ENCODE peak calls at places on chromosomes 4 and X, in six cellular contexts. One of them, this sample, is unnamed.

GRCh38 chr4:174284181-174284886 is 623 bp downstream of the CEP44 start:
- DNase-seq in mesenchymal stem cell: peak; percentile 91
- DNase-seq in IMR-90: peak; percentile 71
- DNase-seq in neuronal stem cell: no peak
- DNase-seq in trophoblast cell: peak; percentile 58
- DNase-seq in H9: no peak
- DNase-seq in this sample: no peak

GRCh38 chr4:42152507-42153504 is at the start of gene BEND4:
- DNase-seq in mesenchymal stem cell: no peak
- DNase-seq in IMR-90: no peak
- DNase-seq in neuronal stem cell: no peak
- DNase-seq in trophoblast cell: no peak
- DNase-seq in H9: peak; percentile 37
- DNase-seq in this sample: no peak

GRCh38 chr4:518569-519083 is 19.6 kb downstream of the PIGG start:
- DNase-seq in IMR-90: no peak
- DNase-seq in mesenchymal stem cell: no peak
- DNase-seq in neuronal stem cell: no peak
- DNase-seq in trophoblast cell: no peak
- DNase-seq in H9: no peak
- DNase-seq in this sample: peak; percentile 56

GRCh38 chr4:118124977-118125376 is 90.7 kb downstream of the NDST3 start:
- DNase-seq in IMR-90: peak; percentile 15
- DNase-seq in neuronal stem cell: no peak
- DNase-seq in H9: no peak
- DNase-seq in trophoblast cell: no peak
- DNase-seq in mesenchymal stem cell: peak; percentile 7
- DNase-seq in this sample: no peak

GRCh38 chr4:154010377-154010776 is 221.5 kb upstream of the SFRP2 start:
- DNase-seq in H9: no peak
- DNase-seq in mesenchymal stem cell: no peak
- DNase-seq in neuronal stem cell: no peak
- DNase-seq in trophoblast cell: no peak
- DNase-seq in IMR-90: no peak
- DNase-seq in this sample: no peak

GRCh38 chr4:74640111-74640903 is 154.0 kb downstream of the BTC start:
- DNase-seq in mesenchymal stem cell: peak; percentile 86
- DNase-seq in H9: no peak
- DNase-seq in neuronal stem cell: no peak
- DNase-seq in trophoblast cell: no peak
- DNase-seq in IMR-90: peak; percentile 92
- DNase-seq in this sample: no peak

GRCh38 chr4:96035727-96036126 is 195.8 kb downstream of the PDHA2 start:
- DNase-seq in mesenchymal stem cell: peak; percentile 16
- DNase-seq in neuronal stem cell: no peak
- DNase-seq in H9: no peak
- DNase-seq in trophoblast cell: peak; percentile 34
- DNase-seq in IMR-90: no peak
- DNase-seq in this sample: no peak

GRCh38 chr4:65367306-65367705 is 303.0 kb downstream of the EPHA5 start:
- DNase-seq in mesenchymal stem cell: no peak
- DNase-seq in H9: no peak
- DNase-seq in trophoblast cell: no peak
- DNase-seq in neuronal stem cell: no peak
- DNase-seq in IMR-90: no peak
- DNase-seq in this sample: no peak

GRCh38 chr4:79492148-79492547 is 84.1 kb upstream of the GK2 start:
- DNase-seq in trophoblast cell: no peak
- DNase-seq in neuronal stem cell: no peak
- DNase-seq in IMR-90: no peak
- DNase-seq in mesenchymal stem cell: no peak
- DNase-seq in H9: no peak
- DNase-seq in this sample: no peak

GRCh38 chr4:175386776-175387507 is 425.1 kb downstream of the GPM6A start:
- DNase-seq in mesenchymal stem cell: no peak
- DNase-seq in neuronal stem cell: no peak
- DNase-seq in IMR-90: no peak
- DNase-seq in H9: peak; percentile 56
- DNase-seq in trophoblast cell: no peak
- DNase-seq in this sample: peak; percentile 54

GRCh38 chrX:30572004-30572403 is 5.6 kb downstream of the TASL start:
- DNase-seq in H9: no peak
- DNase-seq in trophoblast cell: no peak
- DNase-seq in neuronal stem cell: no peak
- DNase-seq in IMR-90: no peak
- DNase-seq in mesenchymal stem cell: no peak
- DNase-seq in this sample: no peak

GRCh38 chr4:73843369-73843768 is 6.9 kb downstream of the CXCL6 start:
- DNase-seq in neuronal stem cell: no peak
- DNase-seq in mesenchymal stem cell: no peak
- DNase-seq in IMR-90: no peak
- DNase-seq in trophoblast cell: no peak
- DNase-seq in H9: no peak
- DNase-seq in this sample: no peak

GRCh38 chr4:73603307-73603710 is 16.9 kb downstream of the RASSF6 start:
- DNase-seq in mesenchymal stem cell: peak; percentile 85
- DNase-seq in IMR-90: peak; percentile 86
- DNase-seq in H9: no peak
- DNase-seq in neuronal stem cell: no peak
- DNase-seq in trophoblast cell: peak; percentile 89
- DNase-seq in this sample: no peak

GRCh38 chrX:29531336-29531735 is 684.0 kb upstream of the MAGEB2 start:
- DNase-seq in H9: no peak
- DNase-seq in IMR-90: no peak
- DNase-seq in mesenchymal stem cell: no peak
- DNase-seq in neuronal stem cell: no peak
- DNase-seq in trophoblast cell: no peak
- DNase-seq in this sample: no peak

GRCh38 chr4:69738872-69739271 is 21.5 kb downstream of the SULT1B1 start:
- DNase-seq in mesenchymal stem cell: no peak
- DNase-seq in H9: no peak
- DNase-seq in IMR-90: no peak
- DNase-seq in neuronal stem cell: no peak
- DNase-seq in trophoblast cell: no peak
- DNase-seq in this sample: no peak

GRCh38 chr4:159239534-159239933 is 136.7 kb downstream of the RAPGEF2 start:
- DNase-seq in trophoblast cell: peak; percentile 18
- DNase-seq in mesenchymal stem cell: no peak
- DNase-seq in H9: no peak
- DNase-seq in neuronal stem cell: no peak
- DNase-seq in IMR-90: no peak
- DNase-seq in this sample: no peak

GRCh38 chr4:77100234-77100633 is 24.4 kb upstream of the CCNI start:
- DNase-seq in mesenchymal stem cell: no peak
- DNase-seq in IMR-90: no peak
- DNase-seq in neuronal stem cell: no peak
- DNase-seq in H9: no peak
- DNase-seq in trophoblast cell: no peak
- DNase-seq in this sample: no peak

GRCh38 chr4:10051536-10052135 is 30.3 kb upstream of the SLC2A9 start:
- DNase-seq in trophoblast cell: no peak
- DNase-seq in H9: no peak
- DNase-seq in IMR-90: no peak
- DNase-seq in neuronal stem cell: no peak
- DNase-seq in mesenchymal stem cell: no peak
- DNase-seq in this sample: no peak

GRCh38 chrX:95076449-95076848 is 1402.4 kb downstream of the FAM133A start:
- DNase-seq in neuronal stem cell: peak; percentile 1
- DNase-seq in H9: no peak
- DNase-seq in trophoblast cell: peak; percentile 65
- DNase-seq in IMR-90: peak; percentile 10
- DNase-seq in mesenchymal stem cell: peak; percentile 37
- DNase-seq in this sample: no peak

GRCh38 chr4:1075266-1075665 is 38.1 kb downstream of the RNF212 start:
- DNase-seq in H9: no peak
- DNase-seq in mesenchymal stem cell: no peak
- DNase-seq in IMR-90: no peak
- DNase-seq in trophoblast cell: no peak
- DNase-seq in neuronal stem cell: no peak
- DNase-seq in this sample: no peak

GRCh38 chr4:71863457-71863856 is 79.6 kb upstream of the GC start:
- DNase-seq in neuronal stem cell: no peak
- DNase-seq in trophoblast cell: no peak
- DNase-seq in H9: no peak
- DNase-seq in IMR-90: no peak
- DNase-seq in mesenchymal stem cell: no peak
- DNase-seq in this sample: no peak

GRCh38 chr4:71862315-71862714 is 78.4 kb upstream of the GC start:
- DNase-seq in trophoblast cell: no peak
- DNase-seq in mesenchymal stem cell: no peak
- DNase-seq in H9: no peak
- DNase-seq in neuronal stem cell: no peak
- DNase-seq in IMR-90: no peak
- DNase-seq in this sample: no peak

GRCh38 chr4:71867598-71867997 is 83.7 kb upstream of the GC start:
- DNase-seq in IMR-90: peak; percentile 0
- DNase-seq in neuronal stem cell: no peak
- DNase-seq in H9: no peak
- DNase-seq in mesenchymal stem cell: peak; percentile 1
- DNase-seq in trophoblast cell: peak; percentile 26
- DNase-seq in this sample: no peak

GRCh38 chr4:71866212-71866885 is 82.5 kb upstream of the GC start:
- DNase-seq in trophoblast cell: no peak
- DNase-seq in IMR-90: no peak
- DNase-seq in H9: no peak
- DNase-seq in mesenchymal stem cell: no peak
- DNase-seq in neuronal stem cell: no peak
- DNase-seq in this sample: no peak

DNA sequence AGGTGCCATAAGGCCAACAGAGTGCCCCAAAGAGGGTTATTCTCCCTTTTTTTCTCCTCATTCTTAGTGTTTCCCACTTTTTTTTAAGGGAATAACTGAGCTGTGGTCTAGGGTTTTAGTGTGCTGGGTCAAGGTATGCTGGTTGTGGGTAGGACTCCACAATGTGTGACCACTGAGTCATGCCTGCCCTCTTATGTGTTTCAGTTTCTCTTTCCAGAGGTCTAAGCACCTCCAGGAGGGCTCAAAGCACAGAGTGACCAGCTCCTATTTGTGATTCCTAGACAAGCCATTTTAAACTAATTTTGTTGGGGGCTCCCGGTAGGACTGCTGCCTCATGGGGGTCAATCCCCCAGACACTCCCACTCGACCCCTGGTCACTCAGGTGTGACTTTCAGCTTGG is 80.5 kb upstream of the GC start:
- DNase-seq in trophoblast cell: no peak
- DNase-seq in neuronal stem cell: no peak
- DNase-seq in IMR-90: no peak
- DNase-seq in mesenchymal stem cell: no peak
- DNase-seq in H9: no peak
- DNase-seq in this sample: no peak
- H3K9me3 ChIP-seq in trophoblast cell: peaks cover 10% of the 10 kb centered on the region
- H3K9me3 ChIP-seq in neuronal stem cell: peaks cover 2% of the 10 kb centered on the region
- H3K9me3 ChIP-seq in IMR-90: peaks cover 5% of the 10 kb centered on the region
- H3K9me3 ChIP-seq in mesenchymal stem cell: peaks cover 25% of the 10 kb centered on the region
- H3K9me3 ChIP-seq in H9: peaks cover 43% of the 10 kb centered on the region
- H3K9me3 ChIP-seq in this sample: peaks cover 36% of the 10 kb centered on the region

GRCh38 chrX:9482408-9482807 is 17.6 kb downstream of the TBL1X start:
- DNase-seq in H9: no peak
- DNase-seq in neuronal stem cell: no peak
- DNase-seq in trophoblast cell: peak; percentile 46
- DNase-seq in IMR-90: no peak
- DNase-seq in mesenchymal stem cell: no peak
- DNase-seq in this sample: no peak

GRCh38 chrX:9489234-9489633 is 24.4 kb downstream of the TBL1X start:
- DNase-seq in trophoblast cell: no peak
- DNase-seq in H9: no peak
- DNase-seq in IMR-90: no peak
- DNase-seq in neuronal stem cell: no peak
- DNase-seq in mesenchymal stem cell: no peak
- DNase-seq in this sample: no peak

GRCh38 chrX:9486786-9487185 is 21.9 kb downstream of the TBL1X start:
- DNase-seq in IMR-90: no peak
- DNase-seq in H9: no peak
- DNase-seq in neuronal stem cell: no peak
- DNase-seq in mesenchymal stem cell: no peak
- DNase-seq in trophoblast cell: peak; percentile 82
- DNase-seq in this sample: no peak

GRCh38 chrX:9482837-9483236 is 18.0 kb downstream of the TBL1X start:
- DNase-seq in neuronal stem cell: no peak
- DNase-seq in mesenchymal stem cell: no peak
- DNase-seq in trophoblast cell: no peak
- DNase-seq in IMR-90: no peak
- DNase-seq in H9: no peak
- DNase-seq in this sample: no peak

GRCh38 chrX:9483376-9483775 is 18.5 kb downstream of the TBL1X start:
- DNase-seq in IMR-90: no peak
- DNase-seq in neuronal stem cell: no peak
- DNase-seq in trophoblast cell: no peak
- DNase-seq in H9: no peak
- DNase-seq in mesenchymal stem cell: no peak
- DNase-seq in this sample: no peak
- H4K91ac ChIP-seq in IMR-90: no peak overlapping the region
- H4K91ac ChIP-seq in neuronal stem cell: no peak overlapping the region
- H4K91ac ChIP-seq in trophoblast cell: no peak overlapping the region
- H4K91ac ChIP-seq in H9: no peak overlapping the region
- H4K91ac ChIP-seq in mesenchymal stem cell: no peak overlapping the region
- H4K91ac ChIP-seq in this sample: no peak overlapping the region

DNA sequence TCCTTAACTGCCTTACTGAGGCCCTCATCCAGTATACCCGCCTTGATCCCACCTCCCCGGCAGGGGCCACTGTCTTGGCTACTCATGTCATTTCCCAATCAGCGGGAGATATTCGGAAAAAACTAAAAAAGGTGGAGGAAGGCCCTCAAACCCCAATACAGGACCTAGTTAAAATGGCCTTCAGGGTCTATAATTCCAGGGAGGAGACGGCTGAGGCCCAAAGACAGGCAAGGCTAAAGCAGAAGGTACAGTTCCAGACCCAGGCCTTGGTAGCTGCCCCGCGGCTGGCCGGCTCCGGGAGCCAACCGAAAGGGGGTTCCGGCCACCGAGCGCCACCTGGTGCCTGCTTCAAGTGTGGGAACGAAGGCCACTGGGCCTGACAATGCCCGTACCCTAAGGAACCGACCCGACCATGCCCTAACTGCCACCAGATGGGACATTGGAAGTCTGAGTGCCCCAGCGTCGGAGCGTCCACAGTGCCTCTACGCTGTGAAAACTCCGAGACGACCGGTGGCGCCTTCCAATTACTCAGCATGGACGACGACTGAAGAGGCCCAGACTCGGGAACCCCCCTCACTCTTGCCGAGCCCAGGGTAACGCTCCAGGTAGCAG is 959.6 kb downstream of the RPA4 start:
- DNase-seq in H9: no peak
- DNase-seq in trophoblast cell: no peak
- DNase-seq in neuronal stem cell: no peak
- DNase-seq in IMR-90: no peak
- DNase-seq in mesenchymal stem cell: no peak
- DNase-seq in this sample: no peak
- H3K9me3 ChIP-seq in H9: peaks cover 4% of the 10 kb centered on the region
- H3K9me3 ChIP-seq in trophoblast cell: peaks cover 7% of the 10 kb centered on the region
- H3K9me3 ChIP-seq in neuronal stem cell: peaks cover 2% of the 10 kb centered on the region
- H3K9me3 ChIP-seq in IMR-90: peaks cover 42% of the 10 kb centered on the region
- H3K9me3 ChIP-seq in mesenchymal stem cell: peaks cover 7% of the 10 kb centered on the region
- H3K9me3 ChIP-seq in this sample: peaks cover 36% of the 10 kb centered on the region

DNA sequence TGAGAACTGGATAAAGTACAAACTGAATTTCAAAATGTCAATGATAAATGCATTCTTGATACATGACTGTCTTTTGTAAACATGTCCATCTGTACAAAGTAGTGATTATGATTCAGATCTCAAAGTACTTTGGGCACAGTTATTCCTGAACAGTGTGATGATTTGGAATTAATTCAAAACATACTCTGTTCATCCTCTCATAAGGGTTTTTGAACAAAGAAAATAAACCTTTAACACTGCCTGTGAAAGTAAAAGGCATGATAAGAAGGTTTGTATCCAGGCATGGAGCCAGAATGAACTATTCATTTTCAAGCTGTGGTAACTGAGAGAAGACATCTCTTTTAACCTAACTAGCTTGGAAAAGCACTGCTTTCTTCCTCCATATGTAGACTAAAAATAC is 886 bp upstream of the KLHL4 start:
- DNase-seq in trophoblast cell: no peak
- DNase-seq in mesenchymal stem cell: peak; percentile 15
- DNase-seq in IMR-90: peak; percentile 55
- DNase-seq in neuronal stem cell: no peak
- DNase-seq in H9: no peak
- DNase-seq in this sample: no peak
- H4K91ac ChIP-seq in trophoblast cell: no peak overlapping the region
- H4K91ac ChIP-seq in mesenchymal stem cell: no peak overlapping the region
- H4K91ac ChIP-seq in IMR-90: no peak overlapping the region
- H4K91ac ChIP-seq in neuronal stem cell: no peak overlapping the region
- H4K91ac ChIP-seq in H9: no peak overlapping the region
- H4K91ac ChIP-seq in this sample: no peak overlapping the region